ENCODE peak calls at places on chromosomes 11 and 22, in four cellular contexts. D, T, J and F are unnamed samples.

GRCh38 chr11:45182902-45183301 is 36.5 kb downstream of the PRDM11 start:
- DNase-seq in J (no peak), T (no peak), D (no peak), F (peak; percentile 24)

GRCh38 chr11:119340335-119341221 is at the start of gene C1QTNF5:
- DNase-seq in D (no peak), T (no peak), J (no peak), F (no peak)

GRCh38 chr22:18031670-18032454 is 7.5 kb upstream of the MICAL3 start:
- DNase-seq in D (no peak), J (no peak), T (no peak), F (no peak)

GRCh38 chr22:28141614-28142013 is 222.6 kb upstream of the PITPNB start:
- DNase-seq in J (no peak), D (no peak), T (no peak), F (no peak)

GRCh38 chr11:73951797-73952196 is 971 bp downstream of the DNAJB13 start:
- DNase-seq in D (no peak), J (no peak), T (no peak), F (no peak)

GRCh38 chr11:21552910-21553309 is 640.0 kb upstream of the ANO5 start:
- DNase-seq in T (no peak), J (no peak), D (no peak), F (no peak)

GRCh38 chr11:416051-416756 is 1.4 kb upstream of the SIGIRR start:
- DNase-seq in J (no peak), T (no peak), D (no peak), F (no peak)

GRCh38 chr11:75291741-75292140 is 51.2 kb downstream of the TPBGL start:
- DNase-seq in J (no peak), T (no peak), D (no peak), F (no peak)